ENCODE peak calls at places on chromosomes 1 and 21, in ten cellular contexts. One of them, this sample, is unnamed.

GRCh38 chr1:32180186-32181060 is 948 bp downstream of the TXLNA start:
- DNase-seq in AG04450: no peak
- DNase-seq in Caco-2: no peak
- DNase-seq in tibial nerve: no peak
- DNase-seq in astrocyte: peak
- DNase-seq in BE2C: peak
- DNase-seq in heart right ventricle: peak
- DNase-seq in cardiac fibroblast: peak
- DNase-seq in fibroblast of mammary gland: peak
- DNase-seq in HFF-Myc: no peak
- DNase-seq in this sample: peak

GRCh38 chr1:203467550-203467921 is 8.1 kb upstream of the PRELP start:
- DNase-seq in AG04450: no peak
- DNase-seq in fibroblast of mammary gland: peak
- DNase-seq in tibial nerve: peak
- DNase-seq in BE2C: no peak
- DNase-seq in cardiac fibroblast: peak
- DNase-seq in Caco-2: no peak
- DNase-seq in astrocyte: no peak
- DNase-seq in heart right ventricle: peak
- DNase-seq in HFF-Myc: no peak
- DNase-seq in this sample: no peak

GRCh38 chr1:206953626-206954025 is 7.4 kb upstream of the PIGR start:
- DNase-seq in astrocyte: no peak
- DNase-seq in BE2C: no peak
- DNase-seq in Caco-2: no peak
- DNase-seq in tibial nerve: no peak
- DNase-seq in AG04450: no peak
- DNase-seq in HFF-Myc: no peak
- DNase-seq in cardiac fibroblast: no peak
- DNase-seq in heart right ventricle: no peak
- DNase-seq in fibroblast of mammary gland: no peak
- DNase-seq in this sample: no peak

GRCh38 chr1:101929343-101929742 is 67.4 kb downstream of the OLFM3 start:
- DNase-seq in Caco-2: no peak
- DNase-seq in cardiac fibroblast: no peak
- DNase-seq in tibial nerve: no peak
- DNase-seq in HFF-Myc: no peak
- DNase-seq in AG04450: no peak
- DNase-seq in astrocyte: no peak
- DNase-seq in heart right ventricle: no peak
- DNase-seq in BE2C: peak
- DNase-seq in fibroblast of mammary gland: no peak
- DNase-seq in this sample: no peak

GRCh38 chr1:227856147-227856858 is 40.8 kb downstream of the PRSS38 start:
- DNase-seq in fibroblast of mammary gland: no peak
- DNase-seq in cardiac fibroblast: no peak
- DNase-seq in AG04450: no peak
- DNase-seq in Caco-2: no peak
- DNase-seq in BE2C: no peak
- DNase-seq in heart right ventricle: no peak
- DNase-seq in HFF-Myc: no peak
- DNase-seq in astrocyte: no peak
- DNase-seq in tibial nerve: no peak
- DNase-seq in this sample: no peak

GRCh38 chr1:84505167-84506001 is 802 bp upstream of the SPATA1 start:
- DNase-seq in HFF-Myc: no peak
- DNase-seq in BE2C: no peak
- DNase-seq in heart right ventricle: no peak
- DNase-seq in astrocyte: peak
- DNase-seq in AG04450: no peak
- DNase-seq in cardiac fibroblast: no peak
- DNase-seq in tibial nerve: no peak
- DNase-seq in Caco-2: peak
- DNase-seq in fibroblast of mammary gland: peak
- DNase-seq in this sample: no peak

GRCh38 chr1:29453502-29454240 is 217.3 kb downstream of the PTPRU start:
- DNase-seq in tibial nerve: no peak
- DNase-seq in astrocyte: peak
- DNase-seq in fibroblast of mammary gland: peak
- DNase-seq in HFF-Myc: peak
- DNase-seq in heart right ventricle: no peak
- DNase-seq in BE2C: peak
- DNase-seq in Caco-2: no peak
- DNase-seq in AG04450: peak
- DNase-seq in cardiac fibroblast: peak
- DNase-seq in this sample: peak

GRCh38 chr1:60866884-60867648 is 215.3 kb upstream of the NFIA start:
- DNase-seq in heart right ventricle: no peak
- DNase-seq in BE2C: no peak
- DNase-seq in fibroblast of mammary gland: peak
- DNase-seq in Caco-2: no peak
- DNase-seq in AG04450: no peak
- DNase-seq in cardiac fibroblast: no peak
- DNase-seq in astrocyte: no peak
- DNase-seq in tibial nerve: no peak
- DNase-seq in HFF-Myc: no peak
- DNase-seq in this sample: no peak

GRCh38 chr1:228333739-228334115 is 72.9 kb downstream of the TRIM11 start:
- DNase-seq in fibroblast of mammary gland: no peak
- DNase-seq in AG04450: no peak
- DNase-seq in HFF-Myc: no peak
- DNase-seq in astrocyte: no peak
- DNase-seq in Caco-2: no peak
- DNase-seq in heart right ventricle: peak
- DNase-seq in cardiac fibroblast: no peak
- DNase-seq in BE2C: no peak
- DNase-seq in tibial nerve: peak
- DNase-seq in this sample: no peak

GRCh38 chr1:1354271-1355247 is 3.8 kb downstream of the MXRA8 start:
- DNase-seq in AG04450: no peak
- DNase-seq in cardiac fibroblast: no peak
- DNase-seq in tibial nerve: no peak
- DNase-seq in astrocyte: no peak
- DNase-seq in fibroblast of mammary gland: no peak
- DNase-seq in HFF-Myc: no peak
- DNase-seq in BE2C: peak
- DNase-seq in heart right ventricle: peak
- DNase-seq in Caco-2: no peak
- DNase-seq in this sample: no peak

GRCh38 chr1:183296782-183297181 is 110.7 kb downstream of the LAMC2 start:
- DNase-seq in heart right ventricle: no peak
- DNase-seq in fibroblast of mammary gland: no peak
- DNase-seq in tibial nerve: no peak
- DNase-seq in astrocyte: no peak
- DNase-seq in BE2C: no peak
- DNase-seq in cardiac fibroblast: no peak
- DNase-seq in Caco-2: no peak
- DNase-seq in HFF-Myc: no peak
- DNase-seq in AG04450: no peak
- DNase-seq in this sample: no peak

GRCh38 chr1:171258943-171259342 is 10.6 kb downstream of the FMO1 start:
- DNase-seq in BE2C: no peak
- DNase-seq in HFF-Myc: no peak
- DNase-seq in AG04450: no peak
- DNase-seq in tibial nerve: no peak
- DNase-seq in astrocyte: no peak
- DNase-seq in cardiac fibroblast: no peak
- DNase-seq in Caco-2: no peak
- DNase-seq in fibroblast of mammary gland: no peak
- DNase-seq in heart right ventricle: no peak
- DNase-seq in this sample: no peak

GRCh38 chr1:225146478-225146877 is 217.0 kb downstream of the DNAH14 start:
- DNase-seq in Caco-2: no peak
- DNase-seq in AG04450: no peak
- DNase-seq in heart right ventricle: no peak
- DNase-seq in astrocyte: no peak
- DNase-seq in cardiac fibroblast: no peak
- DNase-seq in fibroblast of mammary gland: no peak
- DNase-seq in BE2C: no peak
- DNase-seq in HFF-Myc: no peak
- DNase-seq in tibial nerve: no peak
- DNase-seq in this sample: no peak

GRCh38 chr1:223765036-223765718 is 52.8 kb downstream of the CAPN2 start:
- DNase-seq in HFF-Myc: no peak
- DNase-seq in fibroblast of mammary gland: no peak
- DNase-seq in BE2C: no peak
- DNase-seq in AG04450: no peak
- DNase-seq in tibial nerve: peak
- DNase-seq in cardiac fibroblast: peak
- DNase-seq in Caco-2: peak
- DNase-seq in astrocyte: peak
- DNase-seq in heart right ventricle: peak
- DNase-seq in this sample: no peak

GRCh38 chr1:12547586-12548225 is 70.3 kb downstream of the DHRS3 start:
- DNase-seq in astrocyte: no peak
- DNase-seq in HFF-Myc: no peak
- DNase-seq in AG04450: no peak
- DNase-seq in Caco-2: no peak
- DNase-seq in BE2C: no peak
- DNase-seq in heart right ventricle: no peak
- DNase-seq in tibial nerve: no peak
- DNase-seq in fibroblast of mammary gland: no peak
- DNase-seq in cardiac fibroblast: no peak
- DNase-seq in this sample: no peak

DNA sequence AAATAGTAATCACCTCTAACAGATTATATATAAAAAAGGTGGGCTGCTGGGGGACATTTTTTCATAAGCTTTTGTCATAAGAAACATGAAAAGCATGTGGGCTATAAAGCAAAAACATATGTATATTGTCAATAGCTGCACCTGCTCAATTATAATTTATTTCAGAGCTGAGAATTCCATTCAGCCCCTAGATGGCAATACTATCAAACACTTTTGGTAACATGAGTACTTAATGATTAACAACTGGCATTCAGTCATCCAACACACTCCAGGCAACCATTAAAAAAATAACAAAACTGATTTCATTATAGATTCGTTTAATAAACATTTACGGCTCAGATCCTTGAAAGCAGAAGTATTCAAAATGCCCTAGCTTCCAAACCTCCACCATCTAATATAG is 115.1 kb downstream of the KCTD3 start:
- DNase-seq in HFF-Myc: no peak
- DNase-seq in cardiac fibroblast: no peak
- DNase-seq in tibial nerve: no peak
- DNase-seq in fibroblast of mammary gland: peak
- DNase-seq in heart right ventricle: no peak
- DNase-seq in BE2C: no peak
- DNase-seq in Caco-2: no peak
- DNase-seq in AG04450: no peak
- DNase-seq in astrocyte: no peak
- DNase-seq in this sample: no peak
- TF ChIP-seq CTCF in HFF-Myc: no peak
- TF ChIP-seq CTCF in cardiac fibroblast: no peak
- TF ChIP-seq CTCF in tibial nerve: no peak
- TF ChIP-seq CTCF in fibroblast of mammary gland: peak
- TF ChIP-seq CTCF in heart right ventricle: no peak
- TF ChIP-seq CTCF in BE2C: peak
- TF ChIP-seq CTCF in Caco-2: peak
- TF ChIP-seq CTCF in AG04450: peak
- TF ChIP-seq CTCF in astrocyte: peak
- TF ChIP-seq CTCF in this sample: no peak

DNA sequence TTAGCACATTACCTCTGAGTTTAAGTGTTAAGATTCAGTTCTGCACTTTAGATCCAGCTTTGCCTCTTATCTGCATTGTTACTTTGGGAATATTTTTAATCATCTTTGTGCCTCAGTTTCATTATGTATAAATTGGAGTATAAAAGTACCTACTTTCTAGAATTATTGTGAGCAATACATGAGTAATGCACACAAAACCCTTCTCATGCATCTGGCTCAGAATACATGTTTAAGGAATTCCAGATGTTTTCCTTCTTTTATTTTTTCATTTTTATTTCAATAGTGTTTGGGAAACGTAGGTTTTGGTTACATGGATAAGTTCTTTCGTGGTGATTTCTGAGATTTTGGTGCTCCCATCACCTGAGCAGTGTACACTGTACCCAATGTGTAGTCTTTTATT is 14.2 kb downstream of the C8A start:
- DNase-seq in heart right ventricle: no peak
- DNase-seq in BE2C: no peak
- DNase-seq in astrocyte: no peak
- DNase-seq in HFF-Myc: no peak
- DNase-seq in fibroblast of mammary gland: peak
- DNase-seq in Caco-2: no peak
- DNase-seq in cardiac fibroblast: no peak
- DNase-seq in tibial nerve: no peak
- DNase-seq in AG04450: peak
- DNase-seq in this sample: no peak
- TF ChIP-seq CTCF in heart right ventricle: no peak
- TF ChIP-seq CTCF in BE2C: no peak
- TF ChIP-seq CTCF in astrocyte: no peak
- TF ChIP-seq CTCF in HFF-Myc: no peak
- TF ChIP-seq CTCF in fibroblast of mammary gland: no peak
- TF ChIP-seq CTCF in Caco-2: no peak
- TF ChIP-seq CTCF in cardiac fibroblast: no peak
- TF ChIP-seq CTCF in tibial nerve: no peak
- TF ChIP-seq CTCF in AG04450: no peak
- TF ChIP-seq CTCF in this sample: no peak

GRCh38 chr1:155648207-155649147 is 38.5 kb downstream of the MSTO1 start:
- DNase-seq in HFF-Myc: peak
- DNase-seq in Caco-2: peak
- DNase-seq in astrocyte: peak
- DNase-seq in BE2C: no peak
- DNase-seq in heart right ventricle: no peak
- DNase-seq in fibroblast of mammary gland: peak
- DNase-seq in AG04450: peak
- DNase-seq in cardiac fibroblast: peak
- DNase-seq in tibial nerve: no peak
- DNase-seq in this sample: no peak
- TF ChIP-seq CTCF in HFF-Myc: peak
- TF ChIP-seq CTCF in Caco-2: peak
- TF ChIP-seq CTCF in astrocyte: peak
- TF ChIP-seq CTCF in BE2C: peak
- TF ChIP-seq CTCF in heart right ventricle: peak
- TF ChIP-seq CTCF in fibroblast of mammary gland: peak
- TF ChIP-seq CTCF in AG04450: peak
- TF ChIP-seq CTCF in cardiac fibroblast: peak
- TF ChIP-seq CTCF in tibial nerve: peak
- TF ChIP-seq CTCF in this sample: no peak

DNA sequence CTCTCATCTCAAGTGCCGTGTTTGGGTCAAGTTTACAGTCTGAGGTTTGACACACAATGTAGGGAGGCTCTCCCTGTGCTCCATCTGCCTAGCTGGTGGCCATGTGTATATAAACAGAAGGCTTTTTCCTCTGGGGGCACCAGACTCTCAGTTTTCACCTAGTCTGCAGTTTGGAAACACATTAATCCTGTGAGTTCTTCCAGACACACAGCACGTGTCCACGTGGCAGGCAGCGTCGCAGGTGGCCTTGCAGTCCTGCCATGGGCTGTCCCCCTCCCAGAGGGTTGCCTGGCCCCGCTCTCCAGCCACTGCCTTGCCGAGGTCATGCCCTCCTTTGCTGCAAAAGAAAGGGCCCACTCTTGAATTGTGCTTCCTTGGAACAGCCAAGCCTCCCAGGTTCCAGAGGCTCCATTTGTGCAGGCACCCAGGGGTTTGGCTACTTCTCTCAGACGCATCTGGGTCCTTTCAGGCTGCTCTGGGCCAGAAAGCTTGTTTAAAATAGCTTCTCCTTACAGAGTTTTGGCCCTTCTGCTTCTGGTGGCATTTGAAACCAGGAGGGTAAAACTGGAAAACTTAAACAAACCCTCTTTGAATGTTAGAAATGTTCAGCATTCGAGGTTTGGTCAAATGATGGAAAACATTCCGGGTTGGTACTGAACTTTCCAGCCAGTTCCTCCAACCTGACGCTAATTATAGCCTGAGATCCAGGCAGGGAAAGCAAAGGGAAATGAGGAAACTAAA is 4.4 kb upstream of the RUNX1 start:
- DNase-seq in cardiac fibroblast: peak
- DNase-seq in HFF-Myc: no peak
- DNase-seq in fibroblast of mammary gland: no peak
- DNase-seq in heart right ventricle: no peak
- DNase-seq in BE2C: no peak
- DNase-seq in tibial nerve: no peak
- DNase-seq in astrocyte: peak
- DNase-seq in Caco-2: no peak
- DNase-seq in AG04450: no peak
- DNase-seq in this sample: no peak
- TF ChIP-seq CTCF in cardiac fibroblast: no peak
- TF ChIP-seq CTCF in HFF-Myc: peak
- TF ChIP-seq CTCF in fibroblast of mammary gland: no peak
- TF ChIP-seq CTCF in heart right ventricle: no peak
- TF ChIP-seq CTCF in BE2C: no peak
- TF ChIP-seq CTCF in tibial nerve: no peak
- TF ChIP-seq CTCF in astrocyte: no peak
- TF ChIP-seq CTCF in Caco-2: no peak
- TF ChIP-seq CTCF in AG04450: peak
- TF ChIP-seq CTCF in this sample: no peak